ENCODE peak calls at places on chromosomes 6 and 20, in eight cellular contexts. One of them, this sample, is unnamed. For H3K27me3 and H3K4me1, the result is how much of the 10 kb centered on the place peaks cover.

GRCh38 chr6:36999467-37000125 is 5.9 kb upstream of the FGD2 start:
- DNase-seq in aorta: no peak
- DNase-seq in breast epithelium: no peak
- DNase-seq in CD8-positive, alpha-beta T cell: no peak
- DNase-seq in CD4-positive, alpha-beta memory T cell: no peak
- DNase-seq in transverse colon: no peak
- DNase-seq in astrocyte: no peak
- DNase-seq in fibroblast of lung: no peak
- DNase-seq in this sample: no peak

GRCh38 chr6:152824666-152825065 is 74.1 kb downstream of the VIP start:
- DNase-seq in aorta: no peak
- DNase-seq in breast epithelium: no peak
- DNase-seq in CD8-positive, alpha-beta T cell: no peak
- DNase-seq in CD4-positive, alpha-beta memory T cell: no peak
- DNase-seq in transverse colon: no peak
- DNase-seq in astrocyte: no peak
- DNase-seq in fibroblast of lung: no peak
- DNase-seq in this sample: no peak

GRCh38 chr6:144568241-144568640 is 283.1 kb downstream of the UTRN start:
- DNase-seq in aorta: no peak
- DNase-seq in breast epithelium: no peak
- DNase-seq in CD8-positive, alpha-beta T cell: no peak
- DNase-seq in CD4-positive, alpha-beta memory T cell: no peak
- DNase-seq in transverse colon: no peak
- DNase-seq in astrocyte: peak
- DNase-seq in fibroblast of lung: no peak
- DNase-seq in this sample: no peak

GRCh38 chr6:110645685-110646418 is 169.4 kb downstream of the CDK19 start:
- DNase-seq in aorta: no peak
- DNase-seq in breast epithelium: no peak
- DNase-seq in CD8-positive, alpha-beta T cell: no peak
- DNase-seq in CD4-positive, alpha-beta memory T cell: no peak
- DNase-seq in transverse colon: no peak
- DNase-seq in astrocyte: no peak
- DNase-seq in fibroblast of lung: no peak
- DNase-seq in this sample: no peak

GRCh38 chr6:160041608-160042007 is 72.7 kb downstream of the IGF2R start:
- DNase-seq in aorta: no peak
- DNase-seq in breast epithelium: peak
- DNase-seq in CD8-positive, alpha-beta T cell: no peak
- DNase-seq in CD4-positive, alpha-beta memory T cell: no peak
- DNase-seq in transverse colon: no peak
- DNase-seq in astrocyte: peak
- DNase-seq in fibroblast of lung: peak
- DNase-seq in this sample: no peak

GRCh38 chr6:13916230-13916944 is 8.4 kb upstream of the RNF182 start:
- DNase-seq in aorta: no peak
- DNase-seq in breast epithelium: no peak
- DNase-seq in CD8-positive, alpha-beta T cell: no peak
- DNase-seq in CD4-positive, alpha-beta memory T cell: no peak
- DNase-seq in transverse colon: no peak
- DNase-seq in astrocyte: peak
- DNase-seq in fibroblast of lung: no peak
- DNase-seq in this sample: peak

GRCh38 chr6:1187293-1188131 is 124.4 kb upstream of the FOXQ1 start:
- DNase-seq in aorta: no peak
- DNase-seq in breast epithelium: no peak
- DNase-seq in CD8-positive, alpha-beta T cell: no peak
- DNase-seq in CD4-positive, alpha-beta memory T cell: no peak
- DNase-seq in transverse colon: no peak
- DNase-seq in astrocyte: no peak
- DNase-seq in fibroblast of lung: no peak
- DNase-seq in this sample: no peak

GRCh38 chr6:114304304-114304887 is 38.4 kb downstream of the HS3ST5 start:
- DNase-seq in aorta: no peak
- DNase-seq in breast epithelium: no peak
- DNase-seq in CD8-positive, alpha-beta T cell: no peak
- DNase-seq in CD4-positive, alpha-beta memory T cell: no peak
- DNase-seq in transverse colon: no peak
- DNase-seq in astrocyte: peak
- DNase-seq in fibroblast of lung: peak
- DNase-seq in this sample: peak

GRCh38 chr20:49775229-49775693 is 37.4 kb upstream of the SLC9A8 start:
- DNase-seq in aorta: peak
- DNase-seq in breast epithelium: no peak
- DNase-seq in CD8-positive, alpha-beta T cell: no peak
- DNase-seq in CD4-positive, alpha-beta memory T cell: no peak
- DNase-seq in transverse colon: peak
- DNase-seq in astrocyte: peak
- DNase-seq in fibroblast of lung: peak
- DNase-seq in this sample: peak

GRCh38 chr6:144327081-144327480 is 41.9 kb downstream of the UTRN start:
- DNase-seq in aorta: no peak
- DNase-seq in breast epithelium: peak
- DNase-seq in CD8-positive, alpha-beta T cell: no peak
- DNase-seq in CD4-positive, alpha-beta memory T cell: no peak
- DNase-seq in transverse colon: no peak
- DNase-seq in astrocyte: no peak
- DNase-seq in fibroblast of lung: no peak
- DNase-seq in this sample: no peak

GRCh38 chr6:112330071-112330876 is 16.9 kb upstream of the RFPL4B start:
- DNase-seq in aorta: no peak
- DNase-seq in breast epithelium: no peak
- DNase-seq in CD8-positive, alpha-beta T cell: no peak
- DNase-seq in CD4-positive, alpha-beta memory T cell: no peak
- DNase-seq in transverse colon: no peak
- DNase-seq in astrocyte: peak
- DNase-seq in fibroblast of lung: peak
- DNase-seq in this sample: no peak

GRCh38 chr6:1834231-1834630 is 224.5 kb downstream of the FOXC1 start:
- DNase-seq in aorta: no peak
- DNase-seq in breast epithelium: no peak
- DNase-seq in CD8-positive, alpha-beta T cell: no peak
- DNase-seq in CD4-positive, alpha-beta memory T cell: no peak
- DNase-seq in transverse colon: no peak
- DNase-seq in astrocyte: no peak
- DNase-seq in fibroblast of lung: no peak
- DNase-seq in this sample: no peak

GRCh38 chr6:36610576-36611336 is 16.6 kb downstream of the SRSF3 start:
- DNase-seq in aorta: no peak
- DNase-seq in breast epithelium: no peak
- DNase-seq in CD8-positive, alpha-beta T cell: no peak
- DNase-seq in CD4-positive, alpha-beta memory T cell: no peak
- DNase-seq in transverse colon: no peak
- DNase-seq in astrocyte: peak
- DNase-seq in fibroblast of lung: no peak
- DNase-seq in this sample: no peak

GRCh38 chr6:20698675-20699074 is 164.4 kb downstream of the CDKAL1 start:
- DNase-seq in aorta: no peak
- DNase-seq in breast epithelium: no peak
- DNase-seq in CD8-positive, alpha-beta T cell: no peak
- DNase-seq in CD4-positive, alpha-beta memory T cell: no peak
- DNase-seq in transverse colon: no peak
- DNase-seq in astrocyte: no peak
- DNase-seq in fibroblast of lung: no peak
- DNase-seq in this sample: no peak

GRCh38 chr6:8064638-8065518 is 689 bp upstream of the BLOC1S5 start:
- DNase-seq in aorta: no peak
- DNase-seq in breast epithelium: no peak
- DNase-seq in CD8-positive, alpha-beta T cell: no peak
- DNase-seq in CD4-positive, alpha-beta memory T cell: no peak
- DNase-seq in transverse colon: no peak
- DNase-seq in astrocyte: no peak
- DNase-seq in fibroblast of lung: no peak
- DNase-seq in this sample: peak
- H3K4me3 ChIP-seq in aorta: no peak
- H3K4me3 ChIP-seq in breast epithelium: peak
- H3K4me3 ChIP-seq in CD8-positive, alpha-beta T cell: peak
- H3K4me3 ChIP-seq in CD4-positive, alpha-beta memory T cell: peak
- H3K4me3 ChIP-seq in transverse colon: peak
- H3K4me3 ChIP-seq in astrocyte: peak
- H3K4me3 ChIP-seq in fibroblast of lung: peak
- H3K4me3 ChIP-seq in this sample: peak

GRCh38 chr6:168299541-168300511 is 19.8 kb downstream of the DACT2 start:
- DNase-seq in aorta: peak
- DNase-seq in breast epithelium: no peak
- DNase-seq in CD8-positive, alpha-beta T cell: no peak
- DNase-seq in CD4-positive, alpha-beta memory T cell: no peak
- DNase-seq in transverse colon: no peak
- DNase-seq in astrocyte: no peak
- DNase-seq in fibroblast of lung: no peak
- DNase-seq in this sample: no peak
- H3K27me3 ChIP-seq in aorta: under half
- H3K27me3 ChIP-seq in breast epithelium: under half
- H3K27me3 ChIP-seq in CD8-positive, alpha-beta T cell: under half
- H3K27me3 ChIP-seq in CD4-positive, alpha-beta memory T cell: under half
- H3K27me3 ChIP-seq in transverse colon: under half
- H3K27me3 ChIP-seq in astrocyte: under half
- H3K27me3 ChIP-seq in fibroblast of lung: under half
- H3K27me3 ChIP-seq in this sample: under half

GRCh38 chr20:11445891-11446290 is 471.8 kb upstream of the BTBD3 start:
- DNase-seq in aorta: no peak
- DNase-seq in breast epithelium: no peak
- DNase-seq in CD8-positive, alpha-beta T cell: no peak
- DNase-seq in CD4-positive, alpha-beta memory T cell: no peak
- DNase-seq in transverse colon: no peak
- DNase-seq in astrocyte: peak
- DNase-seq in fibroblast of lung: no peak
- DNase-seq in this sample: no peak

GRCh38 chr20:11448554-11448953 is 469.1 kb upstream of the BTBD3 start:
- DNase-seq in aorta: no peak
- DNase-seq in breast epithelium: no peak
- DNase-seq in CD8-positive, alpha-beta T cell: no peak
- DNase-seq in CD4-positive, alpha-beta memory T cell: no peak
- DNase-seq in transverse colon: no peak
- DNase-seq in astrocyte: no peak
- DNase-seq in fibroblast of lung: no peak
- DNase-seq in this sample: no peak

GRCh38 chr20:11443382-11444119 is 474.1 kb upstream of the BTBD3 start:
- DNase-seq in aorta: no peak
- DNase-seq in breast epithelium: no peak
- DNase-seq in CD8-positive, alpha-beta T cell: no peak
- DNase-seq in CD4-positive, alpha-beta memory T cell: no peak
- DNase-seq in transverse colon: no peak
- DNase-seq in astrocyte: no peak
- DNase-seq in fibroblast of lung: no peak
- DNase-seq in this sample: no peak

GRCh38 chr20:11445161-11445560 is 472.5 kb upstream of the BTBD3 start:
- DNase-seq in aorta: no peak
- DNase-seq in breast epithelium: no peak
- DNase-seq in CD8-positive, alpha-beta T cell: no peak
- DNase-seq in CD4-positive, alpha-beta memory T cell: no peak
- DNase-seq in transverse colon: no peak
- DNase-seq in astrocyte: no peak
- DNase-seq in fibroblast of lung: no peak
- DNase-seq in this sample: no peak

GRCh38 chr20:11447371-11448100 is 470.2 kb upstream of the BTBD3 start:
- DNase-seq in aorta: no peak
- DNase-seq in breast epithelium: no peak
- DNase-seq in CD8-positive, alpha-beta T cell: no peak
- DNase-seq in CD4-positive, alpha-beta memory T cell: no peak
- DNase-seq in transverse colon: no peak
- DNase-seq in astrocyte: no peak
- DNase-seq in fibroblast of lung: no peak
- DNase-seq in this sample: no peak
- H3K4me1 ChIP-seq in aorta: under half
- H3K4me1 ChIP-seq in breast epithelium: under half
- H3K4me1 ChIP-seq in CD8-positive, alpha-beta T cell: under half
- H3K4me1 ChIP-seq in CD4-positive, alpha-beta memory T cell: under half
- H3K4me1 ChIP-seq in transverse colon: under half
- H3K4me1 ChIP-seq in astrocyte: under half
- H3K4me1 ChIP-seq in fibroblast of lung: under half
- H3K4me1 ChIP-seq in this sample: under half

DNA sequence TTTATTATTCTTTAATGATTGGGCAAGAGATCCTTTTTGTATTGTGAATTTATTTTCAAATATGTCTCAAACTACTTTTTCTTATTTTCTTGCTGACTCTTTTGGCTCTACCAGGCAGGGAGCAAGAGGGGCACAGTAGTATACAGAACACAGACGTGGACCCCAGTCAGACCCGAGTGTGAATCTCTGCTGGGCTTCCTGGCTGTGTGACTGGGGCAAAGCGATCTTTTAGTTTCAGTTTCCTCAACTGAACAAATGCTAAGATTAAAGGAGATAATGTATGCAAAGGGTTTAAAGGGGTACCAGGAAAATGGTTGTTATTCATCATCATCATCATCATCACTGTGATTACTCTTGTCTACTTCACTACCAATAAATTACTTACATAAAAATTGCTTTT is 317.5 kb downstream of the HIVEP2 start:
- DNase-seq in aorta: no peak
- DNase-seq in breast epithelium: no peak
- DNase-seq in CD8-positive, alpha-beta T cell: no peak
- DNase-seq in CD4-positive, alpha-beta memory T cell: peak
- DNase-seq in transverse colon: no peak
- DNase-seq in astrocyte: no peak
- DNase-seq in fibroblast of lung: no peak
- DNase-seq in this sample: no peak
- H3K4me3 ChIP-seq in aorta: no peak
- H3K4me3 ChIP-seq in breast epithelium: no peak
- H3K4me3 ChIP-seq in CD8-positive, alpha-beta T cell: no peak
- H3K4me3 ChIP-seq in CD4-positive, alpha-beta memory T cell: peak
- H3K4me3 ChIP-seq in transverse colon: no peak
- H3K4me3 ChIP-seq in astrocyte: no peak
- H3K4me3 ChIP-seq in fibroblast of lung: no peak
- H3K4me3 ChIP-seq in this sample: no peak

GRCh38 chr6:28817808-28818145 is 106.0 kb downstream of the TRIM27 start:
- DNase-seq in aorta: no peak
- DNase-seq in breast epithelium: no peak
- DNase-seq in CD8-positive, alpha-beta T cell: no peak
- DNase-seq in CD4-positive, alpha-beta memory T cell: no peak
- DNase-seq in transverse colon: no peak
- DNase-seq in astrocyte: no peak
- DNase-seq in fibroblast of lung: no peak
- DNase-seq in this sample: no peak
- H3K27me3 ChIP-seq in aorta: under half
- H3K27me3 ChIP-seq in breast epithelium: half or more
- H3K27me3 ChIP-seq in CD8-positive, alpha-beta T cell: half or more
- H3K27me3 ChIP-seq in CD4-positive, alpha-beta memory T cell: under half
- H3K27me3 ChIP-seq in transverse colon: half or more
- H3K27me3 ChIP-seq in astrocyte: under half
- H3K27me3 ChIP-seq in fibroblast of lung: under half
- H3K27me3 ChIP-seq in this sample: under half

This sample was measured in small intestine.